ENCODE peak calls at places on chromosomes 13 and 19, in eight cellular contexts. L is heart left ventricle, I is lung, W is adrenal gland, J is left ventricle myocardium inferior, O is ovary, C is gastrocnemius medialis, Z is cardiac muscle cell. H is an unnamed sample.
A peak's percentile ranks its signal among the peaks of the same experiment; 100 is the strongest.

GRCh38 chr13:68872338-68872737 is 1235.3 kb upstream of the ATXN8OS start:
- DNase-seq in L (no peak), I (no peak), W (no peak), J (no peak), O (no peak), C (no peak), Z (no peak), H (no peak)

GRCh38 chr19:33285441-33285927 is 16.9 kb downstream of the CEBPA start:
- DNase-seq in L (no peak), I (no peak), W (no peak), J (no peak), O (no peak), C (no peak), Z (no peak), H (no peak)

GRCh38 chr19:46919324-46919723 is 58.5 kb downstream of the ARHGAP35 start:
- DNase-seq in L (no peak), I (no peak), W (no peak), J (no peak), O (no peak), C (no peak), Z (no peak), H (no peak)

GRCh38 chr19:543912-544608 is at the start of gene GZMM:
- DNase-seq in L (peak; percentile 72), I (no peak), W (no peak), J (no peak), O (no peak), C (no peak), Z (no peak), H (peak; percentile 66)

GRCh38 chr13:66656050-66656449 is 574.1 kb downstream of the PCDH9 start:
- DNase-seq in L (no peak), I (no peak), W (no peak), J (no peak), O (no peak), C (no peak), Z (no peak), H (no peak)

GRCh38 chr13:33265133-33265532 is 20.4 kb downstream of the STARD13 start:
- DNase-seq in L (no peak), I (no peak), W (no peak), J (no peak), O (no peak), C (no peak), Z (no peak), H (no peak)

GRCh38 chr13:53201454-53202225 is 173.0 kb downstream of the OLFM4 start:
- DNase-seq in L (peak; percentile 48), I (no peak), W (no peak), J (peak; percentile 14), O (no peak), C (no peak), Z (peak; percentile 7), H (peak; percentile 64)

GRCh38 chr19:42295831-42296525 is 6.0 kb upstream of the PRR19 start:
- DNase-seq in L (peak; percentile 90), I (peak; percentile 81), W (peak; percentile 82), J (peak; percentile 84), O (peak; percentile 88), C (peak; percentile 74), Z (peak; percentile 65), H (peak; percentile 94)

GRCh38 chr19:16085115-16085514 is 8.8 kb downstream of the TPM4 start:
- DNase-seq in L (no peak), I (no peak), W (no peak), J (no peak), O (no peak), C (no peak), Z (peak; percentile 40), H (no peak)

GRCh38 chr13:44172411-44172810 is 201.2 kb upstream of the SERP2 start:
- DNase-seq in L (no peak), I (peak; percentile 13), W (no peak), J (no peak), O (no peak), C (no peak), Z (no peak), H (no peak)

GRCh38 chr13:46571189-46571901 is 18.4 kb downstream of the LRCH1 start:
- DNase-seq in L (no peak), I (no peak), W (no peak), J (no peak), O (no peak), C (no peak), Z (peak; percentile 56), H (no peak)

DNA sequence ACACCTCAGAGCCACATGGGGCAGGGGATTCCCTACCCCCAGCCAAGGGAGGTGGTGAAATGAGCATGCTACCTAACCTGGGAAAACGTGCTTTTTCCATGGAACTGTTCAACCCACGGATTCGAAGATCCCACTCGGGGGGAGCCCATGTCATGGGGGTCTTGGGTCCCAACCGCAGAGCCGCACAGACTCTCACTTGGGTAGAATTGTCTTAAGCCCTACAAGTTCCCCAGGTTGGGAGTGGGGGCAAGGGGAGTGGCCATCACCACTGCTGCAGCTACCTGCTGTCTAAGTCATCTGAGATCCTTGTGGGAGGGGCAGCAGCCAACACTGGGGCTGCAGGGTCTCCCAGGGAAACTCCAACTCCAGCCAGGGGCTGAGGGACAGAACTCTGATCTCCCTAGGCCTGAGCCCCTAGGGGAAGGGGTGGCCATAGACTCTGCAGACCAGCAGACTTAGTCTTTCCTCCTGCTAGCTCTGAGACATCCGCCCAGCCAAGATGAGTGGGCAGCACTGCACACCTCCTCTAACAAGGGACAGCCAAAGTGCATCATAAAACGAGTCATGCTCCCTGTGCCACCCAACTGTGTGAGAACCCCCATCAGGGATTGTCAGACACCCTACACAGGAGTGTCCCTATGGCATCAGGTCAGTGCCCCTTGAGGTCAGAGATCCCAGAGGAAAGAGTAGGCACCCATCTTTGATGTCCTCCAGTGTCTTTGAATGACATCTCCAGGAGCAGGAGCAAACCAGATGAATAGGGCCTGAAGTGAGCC is 610.4 kb upstream of the SLITRK6 start:
- DNase-seq in L (peak; percentile 33), I (no peak), W (no peak), J (no peak), O (no peak), C (no peak), Z (no peak), H (no peak)
- H3K4me3 ChIP-seq in L (no peak overlapping the region), I (no peak overlapping the region), W (no peak overlapping the region), J (no peak overlapping the region), O (no peak overlapping the region), C (no peak overlapping the region), Z (no peak overlapping the region), H (no peak overlapping the region)

DNA sequence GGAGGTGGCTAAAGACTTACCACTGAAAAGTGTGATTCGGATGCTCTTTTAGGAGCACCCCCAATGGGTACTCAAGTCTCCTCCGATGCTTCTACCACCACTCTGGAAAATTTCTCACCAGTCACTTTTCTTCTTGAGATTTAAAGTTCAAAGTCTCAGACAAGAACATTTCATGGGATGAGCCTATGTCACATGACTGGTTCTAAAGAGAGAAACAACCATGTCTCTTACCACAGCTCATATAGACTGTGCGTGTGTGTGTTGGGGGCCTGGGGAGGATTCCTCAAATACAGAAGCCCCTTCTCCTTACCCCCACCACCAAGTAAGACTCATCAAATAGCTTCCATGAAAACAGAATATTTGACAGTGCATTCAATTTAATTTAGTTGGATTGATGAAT is 181.7 kb upstream of the MIR17HG start:
- DNase-seq in L (no peak), I (no peak), W (no peak), J (no peak), O (no peak), C (no peak), Z (no peak), H (no peak)
- H3K4me1 ChIP-seq in L (no peaks in the 10 kb centered on the region), I (no peaks in the 10 kb centered on the region), W (no peaks in the 10 kb centered on the region), J (no peaks in the 10 kb centered on the region), O (no peaks in the 10 kb centered on the region), C (no peaks in the 10 kb centered on the region), Z (no peaks in the 10 kb centered on the region), H (no peaks in the 10 kb centered on the region)

DNA sequence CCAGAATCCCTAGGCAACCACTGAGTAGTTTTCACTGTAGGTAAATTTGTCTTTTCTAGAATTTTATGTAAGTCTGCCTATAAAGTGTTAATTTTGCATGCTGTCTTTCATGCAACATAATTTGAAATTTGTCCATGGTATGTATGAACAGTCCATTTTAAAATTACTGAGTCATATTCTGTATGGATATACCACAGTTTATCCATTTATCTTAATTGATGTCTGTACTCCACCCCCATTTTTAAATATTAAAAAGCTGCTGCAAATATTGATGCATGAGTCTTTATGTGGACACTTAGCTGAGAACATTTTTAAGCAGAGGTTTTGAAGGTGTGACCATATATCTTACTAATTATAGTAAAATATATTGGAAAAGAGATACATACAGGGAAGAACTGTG is 9.0 kb downstream of the ZNF134 start:
- DNase-seq in L (no peak), I (no peak), W (no peak), J (no peak), O (no peak), C (no peak), Z (no peak), H (no peak)
- H3K9me3 ChIP-seq in L (peaks cover 14% of the 10 kb centered on the region), I (peaks cover 56% of the 10 kb centered on the region), W (peaks cover 85% of the 10 kb centered on the region), J (peaks cover 100% of the 10 kb centered on the region), O (peaks cover 48% of the 10 kb centered on the region), C (peaks cover 87% of the 10 kb centered on the region), Z (peaks cover 21% of the 10 kb centered on the region), H (peaks cover 38% of the 10 kb centered on the region)

DNA sequence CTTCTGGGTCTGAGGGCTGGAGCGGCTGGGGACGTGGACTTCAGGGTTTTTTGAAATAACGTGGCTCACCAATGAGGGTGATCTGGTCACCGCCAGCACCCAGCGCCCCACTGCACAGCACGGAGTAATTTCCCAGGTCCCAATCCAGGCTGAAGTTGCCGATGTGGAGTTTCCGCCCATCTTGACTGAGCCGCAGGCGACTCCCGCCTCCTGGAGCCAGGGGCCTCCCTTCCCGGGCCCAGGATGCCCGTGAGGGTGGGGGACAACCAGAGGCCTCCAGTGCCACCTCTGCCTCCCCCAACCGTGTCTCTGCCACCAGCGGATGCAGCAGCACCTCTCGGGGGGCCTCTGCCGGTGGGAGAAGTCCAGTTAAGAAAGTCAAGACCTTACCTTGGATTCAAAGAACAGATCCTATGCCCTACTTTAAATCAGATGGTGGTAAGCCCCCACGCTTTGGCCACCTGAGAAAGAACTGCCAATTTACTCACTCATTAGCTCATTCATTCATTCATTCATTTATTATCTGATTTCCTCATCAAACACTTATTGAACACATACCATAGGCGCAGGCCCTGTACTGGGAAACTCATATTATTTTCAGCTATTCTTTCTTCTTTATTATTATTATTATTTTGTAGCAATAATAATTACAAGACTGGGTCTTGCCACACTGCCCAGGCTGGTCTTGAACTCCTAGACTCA is 3.9 kb downstream of the VSIG10L start:
- DNase-seq in L (no peak), I (no peak), W (no peak), J (no peak), O (no peak), C (no peak), Z (no peak), H (no peak)
- H3K4me3 ChIP-seq in L (no peak overlapping the region), I (no peak overlapping the region), W (no peak overlapping the region), J (no peak overlapping the region), O (no peak overlapping the region), C (no peak overlapping the region), Z (no peak overlapping the region), H (no peak overlapping the region)

GRCh38 chr19:11091343-11092153 is 2.3 kb downstream of the LDLR start:
- DNase-seq in L (no peak), I (peak; percentile 61), W (peak; percentile 69), J (no peak), O (peak; percentile 60), C (peak; percentile 42), Z (peak; percentile 97), H (peak; percentile 73)
- H3K4me1 ChIP-seq in L (peaks cover 30% of the 10 kb centered on the region), I (peaks cover 29% of the 10 kb centered on the region), W (peaks cover 72% of the 10 kb centered on the region), J (peaks cover 84% of the 10 kb centered on the region), O (peaks cover 16% of the 10 kb centered on the region), C (peaks cover 5% of the 10 kb centered on the region), Z (peaks cover 22% of the 10 kb centered on the region), H (peaks cover 10% of the 10 kb centered on the region)

DNA sequence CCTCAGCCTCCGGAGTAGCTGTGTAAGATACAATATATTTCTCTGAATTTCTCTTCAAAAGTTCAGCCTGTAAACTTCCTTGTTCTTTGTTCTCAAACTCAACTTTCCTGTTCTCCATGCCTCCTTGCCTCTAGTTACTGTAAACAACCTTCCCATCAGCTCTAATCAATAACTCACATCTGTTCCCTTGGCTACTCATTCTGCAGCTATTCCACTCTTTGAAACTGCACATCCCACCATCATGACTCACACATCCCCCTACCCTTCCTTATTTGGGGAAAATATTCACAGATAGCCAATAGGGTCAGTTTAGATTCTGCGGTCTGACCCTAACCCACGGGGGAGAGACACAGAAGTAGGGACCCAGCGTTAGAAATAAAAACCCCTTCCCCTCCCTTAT is 2.0 kb downstream of the ZNF562 start:
- DNase-seq in L (no peak), I (no peak), W (no peak), J (no peak), O (no peak), C (no peak), Z (no peak), H (no peak)
- H3K9me3 ChIP-seq in L (peaks cover 3% of the 10 kb centered on the region), I (peaks cover 11% of the 10 kb centered on the region), W (peaks cover 28% of the 10 kb centered on the region), J (peaks cover 51% of the 10 kb centered on the region), O (peaks cover 6% of the 10 kb centered on the region), C (peaks cover 13% of the 10 kb centered on the region), Z (no peaks in the 10 kb centered on the region), H (peaks cover 1% of the 10 kb centered on the region)